ENCODE peak calls at places on chromosomes 5 and 9, in nine cellular contexts. X is uterus, Z is body of pancreas, Q is spleen, E is sigmoid colon, K is gastrocnemius medialis, G is right lobe of liver, N is H1, V is esophagus squamous epithelium. J is an unnamed sample. For H3K27me3, the result is how much of the 10 kb centered on the place peaks cover.

GRCh38 chr9:79120533-79121315 is 451.0 kb upstream of the TLE4 start:
- DNase-seq in Z (peak), G (no peak), E (no peak), K (no peak), X (no peak), V (no peak), Q (no peak), N (no peak), J (no peak)

GRCh38 chr9:36423196-36423595 is 23.1 kb upstream of the RNF38 start:
- DNase-seq in G (no peak), K (no peak), Z (no peak), N (no peak), X (no peak), Q (no peak), E (no peak), V (no peak), J (no peak)

GRCh38 chr9:134488901-134489280 is 152.7 kb upstream of the COL5A1 start:
- DNase-seq in X (no peak), K (no peak), V (no peak), E (peak), Q (peak), G (no peak), Z (no peak), N (no peak), J (no peak)

GRCh38 chr5:180461303-180461702 is 32.9 kb upstream of the CNOT6 start:
- DNase-seq in N (no peak), Z (no peak), K (no peak), E (no peak), V (no peak), G (no peak), Q (peak), X (no peak), J (no peak)

GRCh38 chr9:129569506-129570449 is 51.1 kb downstream of the C9orf50 start:
- DNase-seq in Q (no peak), G (no peak), V (no peak), K (no peak), X (no peak), Z (peak), N (peak), E (no peak), J (no peak)

GRCh38 chr9:113701741-113702422 is 174.2 kb upstream of the ZNF618 start:
- DNase-seq in E (no peak), N (no peak), X (no peak), Z (no peak), K (no peak), V (no peak), G (no peak), Q (no peak), J (no peak)

GRCh38 chr9:136050706-136051567 is 44.2 kb downstream of the NACC2 start:
- DNase-seq in E (peak), Z (no peak), N (peak), X (no peak), Q (no peak), G (peak), V (no peak), K (no peak), J (peak)

GRCh38 chr5:56737918-56738606 is 77.3 kb upstream of the MAP3K1 start:
- DNase-seq in V (no peak), E (no peak), X (no peak), N (no peak), G (no peak), K (no peak), Z (no peak), Q (no peak), J (no peak)

GRCh38 chr5:87195104-87195581 is 72.5 kb upstream of the RASA1 start:
- DNase-seq in K (no peak), N (no peak), X (no peak), G (no peak), Q (no peak), E (no peak), Z (no peak), V (no peak), J (no peak)

GRCh38 chr9:137028013-137028280 is at the start of gene ABCA2:
- DNase-seq in X (no peak), E (no peak), N (no peak), V (no peak), G (no peak), Z (no peak), K (no peak), Q (no peak), J (no peak)

GRCh38 chr5:150278916-150279315 is 10.7 kb downstream of the CAMK2A start:
- DNase-seq in V (no peak), N (no peak), E (no peak), G (no peak), K (no peak), Z (no peak), Q (no peak), X (no peak), J (no peak)

GRCh38 chr5:87027570-87027969 is 240.1 kb upstream of the RASA1 start:
- DNase-seq in V (no peak), G (no peak), E (no peak), Q (no peak), X (no peak), K (no peak), Z (no peak), N (no peak), J (no peak)

GRCh38 chr5:138068742-138069375 is 15.0 kb upstream of the WNT8A start:
- DNase-seq in V (no peak), E (peak), K (peak), X (peak), G (peak), N (peak), Q (peak), Z (peak), J (peak)

GRCh38 chr5:65508978-65509377 is 27.3 kb upstream of the ADAMTS6 start:
- DNase-seq in X (no peak), Q (no peak), K (no peak), V (no peak), E (no peak), G (no peak), N (no peak), Z (no peak), J (no peak)

GRCh38 chr5:126354012-126354856 is 69.0 kb upstream of the GRAMD2B start:
- DNase-seq in X (no peak), V (no peak), G (no peak), Q (no peak), Z (no peak), K (no peak), N (no peak), E (no peak), J (no peak)

GRCh38 chr9:76271755-76272154 is 122.5 kb downstream of the RFK start:
- DNase-seq in X (no peak), G (no peak), K (no peak), N (no peak), E (no peak), Q (no peak), Z (no peak), V (no peak), J (no peak)

GRCh38 chr9:114431003-114431402 is 43.2 kb upstream of the AKNA start:
- DNase-seq in Z (no peak), V (no peak), K (no peak), Q (no peak), X (no peak), N (no peak), E (peak), G (peak), J (peak)

GRCh38 chr9:127644428-127644827 is 32.4 kb downstream of the STXBP1 start:
- DNase-seq in K (no peak), V (no peak), Q (no peak), E (no peak), N (no peak), Z (peak), G (no peak), X (no peak), J (no peak)

GRCh38 chr5:21701317-21701716 is 1151.8 kb downstream of the CDH12 start:
- DNase-seq in E (no peak), X (no peak), N (no peak), K (no peak), V (no peak), Z (no peak), Q (no peak), G (no peak), J (no peak)

GRCh38 chr9:20551236-20551635 is 71.1 kb downstream of the MLLT3 start:
- DNase-seq in X (no peak), Q (no peak), N (no peak), Z (no peak), K (no peak), V (no peak), E (no peak), G (no peak), J (no peak)

GRCh38 chr9:84513473-84513872 is 156.1 kb upstream of the NTRK2 start:
- DNase-seq in N (no peak), E (no peak), X (no peak), V (no peak), K (no peak), Q (no peak), G (no peak), Z (peak), J (no peak)

GRCh38 chr9:134165357-134166315 is 1.3 kb upstream of the RNU6ATAC start:
- DNase-seq in N (no peak), Q (peak), X (peak), E (no peak), G (peak), V (no peak), K (no peak), Z (peak), J (peak)

GRCh38 chr5:126801992-126802294 is 25.0 kb downstream of the LMNB1 start:
- DNase-seq in N (no peak), V (no peak), Z (no peak), G (no peak), K (no peak), E (no peak), X (no peak), Q (no peak), J (no peak)

GRCh38 chr5:172701336-172702061 is 60.4 kb downstream of the NEURL1B start:
- DNase-seq in K (no peak), N (no peak), V (no peak), Z (no peak), X (no peak), E (peak), Q (peak), G (peak), J (no peak)

GRCh38 chr5:100797863-100798262 is 105.2 kb downstream of the ST8SIA4 start:
- DNase-seq in E (no peak), Z (no peak), X (no peak), V (no peak), Q (no peak), N (no peak), K (no peak), G (no peak), J (no peak)

GRCh38 chr9:116494815-116495634 is 192.1 kb upstream of the TRIM32 start:
- DNase-seq in Z (peak), X (peak), K (no peak), E (no peak), G (no peak), V (no peak), N (peak), Q (no peak), J (no peak)

GRCh38 chr9:19404278-19405075 is 4.3 kb upstream of the ACER2 start:
- DNase-seq in E (no peak), N (no peak), X (no peak), V (no peak), Z (peak), G (no peak), K (no peak), Q (no peak), J (no peak)

GRCh38 chr5:53368516-53368915 is 111.9 kb upstream of the FST start:
- DNase-seq in Z (no peak), E (no peak), V (no peak), G (no peak), K (no peak), Q (no peak), X (no peak), N (no peak), J (no peak)

GRCh38 chr9:117932585-117932984 is 228.4 kb downstream of the TLR4 start:
- DNase-seq in X (no peak), Q (no peak), G (no peak), E (no peak), V (no peak), N (no peak), Z (no peak), K (no peak), J (no peak)

GRCh38 chr9:127927457-127928231 is 2.9 kb downstream of the PIP5KL1 start:
- DNase-seq in N (peak), X (no peak), Q (no peak), K (no peak), Z (peak), V (no peak), G (no peak), E (no peak), J (peak)

GRCh38 chr9:114691046-114691955 is 9.3 kb upstream of the TEX48 start:
- DNase-seq in Q (no peak), Z (no peak), X (no peak), N (no peak), V (no peak), E (no peak), G (no peak), K (no peak), J (no peak)

GRCh38 chr5:643351-643801 is 31.2 kb downstream of the CEP72 start:
- DNase-seq in Z (no peak), N (no peak), E (peak), K (no peak), X (no peak), Q (peak), G (no peak), V (no peak), J (no peak)

GRCh38 chr5:109352024-109352423 is 57.8 kb downstream of the PJA2 start:
- DNase-seq in N (no peak), X (no peak), G (no peak), Q (no peak), Z (no peak), V (no peak), K (no peak), E (no peak), J (no peak)

GRCh38 chr9:3807601-3808000 is 281.8 kb upstream of the RFX3 start:
- DNase-seq in E (no peak), K (no peak), Q (no peak), X (no peak), N (no peak), G (no peak), V (no peak), Z (no peak), J (no peak)

GRCh38 chr5:163565931-163566608 is 60.7 kb downstream of the MAT2B start:
- DNase-seq in N (peak), G (peak), Z (peak), E (no peak), X (no peak), K (no peak), V (no peak), Q (peak), J (peak)

GRCh38 chr9:126366366-126367011 is 39.9 kb downstream of the MVB12B start:
- DNase-seq in K (no peak), N (no peak), V (no peak), X (no peak), Q (no peak), Z (no peak), E (peak), G (no peak), J (no peak)
- TF ChIP-seq POLR2A in K (no peak), N (no peak), V (no peak), X (no peak), Q (no peak), Z (no peak), E (no peak), G (no peak), J (no peak)

GRCh38 chr5:134458676-134459403 is 47.2 kb upstream of the CDKN2AIPNL start:
- DNase-seq in E (peak), Z (no peak), G (no peak), Q (peak), X (no peak), V (no peak), K (peak), N (no peak), J (no peak)
- H3K27ac ChIP-seq in E (no peak), Z (no peak), G (no peak), Q (no peak), X (no peak), V (no peak), K (peak), N (no peak), J (peak)

DNA sequence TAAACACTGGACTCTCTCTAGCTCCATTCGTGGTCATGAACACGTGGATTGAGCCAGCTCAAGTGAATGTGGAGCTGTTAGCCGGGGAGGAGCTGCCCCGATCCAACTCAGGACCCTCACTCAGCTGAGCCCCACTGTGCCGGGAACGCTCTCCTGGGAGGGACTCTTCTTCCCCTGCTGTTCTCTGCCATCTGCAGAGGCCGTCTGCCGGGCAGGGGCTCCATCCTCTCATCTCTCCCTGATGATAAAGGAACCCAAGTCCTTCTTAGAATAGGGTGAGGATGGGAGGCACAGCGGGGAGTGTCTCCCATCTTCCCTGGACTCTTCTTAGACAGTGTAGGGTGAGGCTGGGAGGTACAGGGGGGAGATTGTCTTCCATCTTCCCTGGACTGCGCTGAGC is 120.5 kb upstream of the IRX4 start:
- DNase-seq in E (no peak), Q (no peak), V (no peak), Z (no peak), N (no peak), G (no peak), K (no peak), X (no peak), J (no peak)
- H3K27me3 ChIP-seq in E (under half), Q (under half), V (half or more), Z (under half), N (under half), G (under half), K (under half), X (under half), J (under half)

DNA sequence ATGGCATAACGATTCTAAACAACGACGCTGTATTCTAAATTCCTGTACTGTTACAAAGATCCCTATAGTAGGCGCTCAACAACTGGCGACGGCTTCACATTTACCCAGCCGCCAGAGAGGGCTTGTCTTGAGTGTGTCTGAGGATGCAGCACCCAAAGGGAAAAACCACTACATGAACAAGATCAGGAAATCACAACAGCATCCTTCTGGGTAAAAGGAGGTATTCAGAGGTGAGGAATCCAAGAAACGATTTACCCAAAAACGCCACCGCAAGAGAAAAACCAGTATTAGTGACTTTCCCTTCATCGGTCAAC is 711 bp downstream of the TTC33 start:
- DNase-seq in X (peak), V (peak), N (no peak), K (peak), Q (peak), G (peak), Z (peak), E (peak), J (peak)
- TF ChIP-seq POLR2A in X (no peak), V (no peak), N (no peak), K (peak), Q (no peak), G (no peak), Z (no peak), E (no peak), J (no peak)

GRCh38 chr5:157915638-157916037 is 56.7 kb upstream of the CLINT1 start:
- DNase-seq in K (peak), Q (peak), Z (peak), X (peak), G (peak), N (no peak), E (peak), V (no peak), J (no peak)
- H3K27ac ChIP-seq in K (peak), Q (no peak), Z (no peak), X (no peak), G (peak), N (no peak), E (peak), V (peak), J (no peak)

GRCh38 chr5:1919209-1919566 is 36.5 kb upstream of the IRX4 start:
- DNase-seq in E (no peak), Q (no peak), N (no peak), K (no peak), X (no peak), G (no peak), Z (no peak), V (no peak), J (no peak)
- H3K27me3 ChIP-seq in E (under half), Q (under half), N (under half), K (under half), X (under half), G (under half), Z (under half), V (under half), J (under half)

J was measured in Peyer's patch.